ENCODE peak calls at places on chromosomes 12 and 14, in nine cellular contexts. P is stomach; V is CD8-positive, alpha-beta memory T cell; R is pancreas; A is effector memory CD4-positive, alpha-beta T cell; I is HCT116; B is AG04450; Q is psoas muscle; F is sigmoid colon. L is an unnamed sample.

GRCh38 chr12:112738531-112738930 is 53.0 kb upstream of the RPH3A start:
- DNase-seq in P (no peak), V (no peak), R (no peak), A (no peak), I (no peak), B (no peak), Q (no peak), F (no peak), L (no peak)

GRCh38 chr14:63342381-63342780 is 23.6 kb upstream of the GPHB5 start:
- DNase-seq in P (no peak), V (no peak), R (no peak), A (no peak), I (no peak), B (no peak), Q (no peak), F (no peak), L (no peak)

GRCh38 chr12:75177997-75178396 is 31.6 kb downstream of the KCNC2 start:
- DNase-seq in P (no peak), V (no peak), R (no peak), A (no peak), I (peak), B (peak), Q (no peak), F (no peak), L (no peak)

GRCh38 chr14:64463198-64463597 is 2.1 kb upstream of the AKAP5 start:
- DNase-seq in P (no peak), V (no peak), R (no peak), A (no peak), I (no peak), B (no peak), Q (no peak), F (no peak), L (no peak)

GRCh38 chr12:56206373-56207166 is 15.2 kb downstream of the RNF41 start:
- DNase-seq in P (peak), V (no peak), R (peak), A (no peak), I (no peak), B (no peak), Q (peak), F (peak), L (no peak)

GRCh38 chr12:90854136-90854689 is 100.8 kb downstream of the CCER1 start:
- DNase-seq in P (no peak), V (no peak), R (peak), A (no peak), I (peak), B (peak), Q (no peak), F (no peak), L (no peak)

GRCh38 chr12:49131051-49131972 is at the start of gene TUBA1B:
- DNase-seq in P (peak), V (peak), R (peak), A (peak), I (peak), B (peak), Q (peak), F (peak), L (peak)

GRCh38 chr14:103495854-103496253 is 26.8 kb downstream of the CKB start:
- DNase-seq in P (no peak), V (no peak), R (no peak), A (no peak), I (no peak), B (no peak), Q (no peak), F (no peak), L (no peak)

GRCh38 chr14:69539631-69540410 is 34.9 kb downstream of the CCDC177 start:
- DNase-seq in P (peak), V (no peak), R (peak), A (no peak), I (no peak), B (peak), Q (no peak), F (no peak), L (no peak)

GRCh38 chr14:104972301-104973211 is 5.6 kb downstream of the AHNAK2 start:
- DNase-seq in P (peak), V (no peak), R (peak), A (no peak), I (peak), B (no peak), Q (peak), F (peak), L (peak)

GRCh38 chr14:100546051-100546443 is 41.2 kb downstream of the BEGAIN start:
- DNase-seq in P (peak), V (no peak), R (no peak), A (peak), I (no peak), B (no peak), Q (no peak), F (no peak), L (no peak)

GRCh38 chr14:63867926-63868921 is 15.4 kb downstream of the SYNE2 start:
- DNase-seq in P (no peak), V (peak), R (no peak), A (no peak), I (no peak), B (no peak), Q (no peak), F (no peak), L (no peak)

GRCh38 chr14:100692859-100693558 is 33.7 kb upstream of the DLK1 start:
- DNase-seq in P (no peak), V (no peak), R (no peak), A (no peak), I (peak), B (peak), Q (no peak), F (no peak), L (no peak)

DNA sequence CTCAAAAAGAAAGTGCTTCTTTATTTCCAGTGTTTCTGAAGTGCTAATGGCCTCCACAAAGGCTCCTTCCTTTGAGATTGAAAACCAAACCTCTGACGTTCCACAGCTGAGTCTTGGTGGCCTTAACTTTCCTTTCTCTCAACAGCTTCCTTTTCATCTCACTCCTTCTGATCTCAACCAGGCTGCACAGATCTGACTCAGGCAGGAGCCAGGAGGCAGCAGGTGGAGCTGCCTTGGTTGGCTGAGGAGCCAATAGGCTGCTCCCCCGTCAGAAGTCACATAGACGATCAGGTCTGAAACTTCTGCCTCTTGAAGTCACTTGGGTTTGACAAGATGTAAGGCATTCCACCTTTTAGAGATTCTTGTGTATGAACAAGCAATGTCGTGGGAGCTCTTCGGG is 9.1 kb upstream of the KCNA5 start:
- DNase-seq in P (no peak), V (no peak), R (no peak), A (no peak), I (no peak), B (no peak), Q (no peak), F (no peak), L (no peak)
- H3K27ac ChIP-seq in P (no peak), V (no peak), R (no peak), A (no peak), I (no peak), B (no peak), Q (no peak), F (no peak), L (no peak)

DNA sequence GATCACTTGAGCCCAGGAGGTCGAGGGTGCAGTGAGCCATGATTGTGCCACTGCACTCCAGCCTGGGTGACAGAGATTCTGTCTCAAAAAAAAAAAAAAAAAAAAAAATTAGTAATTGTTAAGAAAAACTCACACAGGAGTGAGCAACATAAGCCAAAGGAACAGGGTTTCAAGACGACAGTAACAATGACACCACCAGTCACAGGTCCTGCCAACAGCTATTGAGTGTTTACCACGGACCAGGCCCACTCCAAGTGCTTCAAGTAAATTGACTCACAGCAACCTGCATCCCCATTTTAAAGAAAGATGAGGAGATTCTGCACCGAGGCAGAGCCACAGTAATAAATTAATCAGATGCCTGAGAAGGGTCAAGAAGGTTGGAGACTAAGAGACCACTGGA is 194.5 kb downstream of the DPF3 start:
- DNase-seq in P (no peak), V (no peak), R (no peak), A (no peak), I (no peak), B (no peak), Q (no peak), F (no peak), L (no peak)
- H3K27ac ChIP-seq in P (no peak), V (no peak), R (no peak), A (no peak), I (no peak), B (peak), Q (peak), F (no peak), L (no peak)

DNA sequence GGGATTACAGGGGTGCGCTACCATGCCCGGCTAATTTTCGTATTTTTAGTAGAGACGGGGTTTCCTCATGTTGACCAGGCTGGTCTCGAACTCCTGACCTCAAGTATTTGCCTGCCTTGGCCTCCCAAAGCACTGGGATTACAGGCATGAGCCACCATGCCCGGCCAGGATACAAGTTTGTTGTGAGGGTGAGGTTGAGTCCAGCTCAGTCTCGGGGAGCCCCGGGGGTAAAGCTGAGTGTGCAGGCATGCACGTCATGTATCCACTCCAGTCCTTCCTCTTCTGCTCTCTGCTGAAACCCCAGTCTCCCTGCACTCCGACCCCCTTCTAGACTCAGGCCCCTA is 369 bp downstream of the HPD start:
- DNase-seq in P (no peak), V (no peak), R (no peak), A (no peak), I (no peak), B (no peak), Q (no peak), F (no peak), L (no peak)
- H3K27ac ChIP-seq in P (peak), V (no peak), R (peak), A (no peak), I (peak), B (no peak), Q (peak), F (peak), L (peak)

GRCh38 chr12:15979096-15980091 is 68.3 kb downstream of the DERA start:
- DNase-seq in P (no peak), V (no peak), R (peak), A (no peak), I (no peak), B (peak), Q (no peak), F (no peak), L (no peak)

GRCh38 chr12:15977999-15978398 is 66.9 kb downstream of the DERA start:
- DNase-seq in P (no peak), V (no peak), R (no peak), A (no peak), I (no peak), B (no peak), Q (no peak), F (no peak), L (no peak)

GRCh38 chr12:15982071-15982470 is 70.9 kb downstream of the DERA start:
- DNase-seq in P (no peak), V (no peak), R (no peak), A (no peak), I (no peak), B (no peak), Q (no peak), F (no peak), L (no peak)

GRCh38 chr12:15982471-15982870 is 71.3 kb downstream of the DERA start:
- DNase-seq in P (no peak), V (no peak), R (no peak), A (no peak), I (no peak), B (no peak), Q (no peak), F (no peak), L (no peak)

DNA sequence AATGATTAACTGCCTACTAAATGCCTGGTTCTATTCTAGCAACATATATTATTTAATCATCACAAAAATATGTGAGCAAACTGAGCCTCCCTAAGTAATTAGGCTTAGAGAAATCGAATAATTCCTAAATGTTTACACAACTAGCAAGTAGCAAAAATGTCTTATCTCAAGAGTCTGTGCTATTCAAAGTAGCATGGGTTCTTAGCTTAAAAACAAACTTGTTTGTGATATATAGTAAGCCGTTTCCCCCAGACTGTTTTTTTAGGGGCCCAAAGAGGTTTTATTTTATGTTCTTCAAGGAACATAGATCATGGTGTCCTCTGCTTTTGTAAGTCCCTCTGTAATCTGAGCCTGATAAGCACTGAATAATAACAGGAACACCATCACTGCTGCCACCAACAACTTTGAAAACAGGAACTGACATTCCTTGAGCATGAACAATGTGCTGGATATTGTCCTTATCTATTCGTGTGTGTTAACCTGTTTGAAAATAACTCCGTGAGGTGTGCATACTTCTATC is 67.4 kb downstream of the DERA start:
- DNase-seq in P (no peak), V (no peak), R (no peak), A (no peak), I (no peak), B (no peak), Q (no peak), F (no peak), L (no peak)
- H3K27ac ChIP-seq in P (peak), V (no peak), R (no peak), A (no peak), I (no peak), B (no peak), Q (peak), F (peak), L (peak)

GRCh38 chr14:73494593-73494992 is 3.9 kb downstream of the RIOX1 start:
- DNase-seq in P (no peak), V (no peak), R (no peak), A (no peak), I (no peak), B (no peak), Q (no peak), F (peak), L (no peak)
- H3K27ac ChIP-seq in P (no peak), V (no peak), R (no peak), A (no peak), I (no peak), B (no peak), Q (no peak), F (no peak), L (no peak)

GRCh38 chr14:41404121-41404520 is 202.6 kb upstream of the LRFN5 start:
- DNase-seq in P (no peak), V (no peak), R (no peak), A (no peak), I (no peak), B (no peak), Q (no peak), F (no peak), L (no peak)
- H3K27ac ChIP-seq in P (no peak), V (no peak), R (no peak), A (no peak), I (no peak), B (no peak), Q (no peak), F (no peak), L (no peak)

GRCh38 chr12:29103539-29103974 is 45.5 kb upstream of the FAR2 start:
- DNase-seq in P (no peak), V (peak), R (no peak), A (peak), I (no peak), B (no peak), Q (no peak), F (no peak), L (no peak)

GRCh38 chr12:29104495-29104894 is 44.6 kb upstream of the FAR2 start:
- DNase-seq in P (no peak), V (no peak), R (no peak), A (no peak), I (no peak), B (no peak), Q (no peak), F (no peak), L (no peak)

GRCh38 chr12:29102739-29103138 is 46.3 kb upstream of the FAR2 start:
- DNase-seq in P (no peak), V (no peak), R (no peak), A (no peak), I (no peak), B (no peak), Q (no peak), F (no peak), L (no peak)
- H3K27ac ChIP-seq in P (no peak), V (peak), R (no peak), A (peak), I (no peak), B (no peak), Q (no peak), F (no peak), L (no peak)

DNA sequence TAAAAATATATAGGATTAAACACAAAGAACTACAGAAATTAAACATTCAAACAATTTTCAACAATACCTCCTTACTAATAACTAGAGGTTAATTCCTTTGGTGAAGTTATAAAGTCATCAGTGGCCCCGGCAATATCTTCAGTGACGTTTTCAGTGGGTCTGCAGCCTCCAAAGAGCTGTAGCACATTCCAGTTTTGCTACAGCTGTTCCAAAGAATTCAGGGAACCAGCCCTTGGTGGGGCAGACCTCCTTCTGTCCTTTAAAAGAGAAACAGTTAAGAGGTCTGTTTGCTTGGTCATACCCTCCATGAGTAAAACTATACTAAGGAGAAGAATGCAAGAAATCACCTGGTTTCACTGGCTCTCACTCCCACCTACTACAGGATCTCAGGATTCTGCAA is 99.2 kb upstream of the ZDHHC17 start:
- DNase-seq in P (no peak), V (no peak), R (no peak), A (no peak), I (no peak), B (no peak), Q (no peak), F (no peak), L (no peak)
- H3K27ac ChIP-seq in P (no peak), V (no peak), R (no peak), A (no peak), I (no peak), B (no peak), Q (no peak), F (no peak), L (no peak)